ENCODE peak calls at places on chromosomes 3 and 15, in seven cellular contexts. X is AG10803, Y is OCI-LY7, T is osteocyte, V is lower lobe of right lung, B is tibial nerve, G is heart right ventricle. W is an unnamed sample.
A peak's percentile ranks its signal among the peaks of the same experiment; 100 is the strongest.

GRCh38 chr3:21356402-21356801 is 394.6 kb downstream of the ZNF385D start:
- DNase-seq in X (peak; percentile 33), Y (no peak), T (no peak), V (no peak), B (no peak), G (no peak), W (no peak)

GRCh38 chr3:69359339-69359893 is 26.5 kb downstream of the FRMD4B start:
- DNase-seq in X (no peak), Y (no peak), T (no peak), V (no peak), B (no peak), G (peak; percentile 18), W (no peak)

GRCh38 chr3:69869643-69870042 is 129.9 kb upstream of the SAMMSON start:
- DNase-seq in X (no peak), Y (no peak), T (no peak), V (no peak), B (no peak), G (no peak), W (no peak)

GRCh38 chr3:67620869-67621268 is 33.5 kb downstream of the SUCLG2 start:
- DNase-seq in X (no peak), Y (no peak), T (no peak), V (no peak), B (no peak), G (no peak), W (no peak)

GRCh38 chr15:72375501-72375845 is 341 bp downstream of the HEXA start:
- DNase-seq in X (no peak), Y (no peak), T (peak; percentile 84), V (peak; percentile 81), B (no peak), G (no peak), W (no peak)

GRCh38 chr15:39270976-39271375 is 309.9 kb upstream of the THBS1 start:
- DNase-seq in X (peak; percentile 99), Y (no peak), T (no peak), V (no peak), B (no peak), G (no peak), W (no peak)

GRCh38 chr3:192514081-192514753 is 213.1 kb downstream of the FGF12 start:
- DNase-seq in X (no peak), Y (no peak), T (no peak), V (no peak), B (no peak), G (no peak), W (no peak)

GRCh38 chr3:174776123-174776522 is 83.0 kb upstream of the NAALADL2 start:
- DNase-seq in X (no peak), Y (no peak), T (no peak), V (no peak), B (no peak), G (no peak), W (no peak)

GRCh38 chr3:47227678-47228077 is 54.9 kb downstream of the KIF9 start:
- DNase-seq in X (no peak), Y (peak; percentile 58), T (no peak), V (peak; percentile 49), B (no peak), G (peak; percentile 17), W (no peak)

GRCh38 chr15:70845616-70846360 is 8.2 kb downstream of the LARP6 start:
- DNase-seq in X (no peak), Y (no peak), T (no peak), V (no peak), B (no peak), G (no peak), W (no peak)

GRCh38 chr3:45644467-45645201 is 44.6 kb upstream of the SACM1L start:
- DNase-seq in X (peak; percentile 86), Y (no peak), T (no peak), V (no peak), B (no peak), G (no peak), W (no peak)

GRCh38 chr15:74833376-74834107 is 7.1 kb downstream of the CPLX3 start:
- DNase-seq in X (no peak), Y (no peak), T (no peak), V (no peak), B (no peak), G (no peak), W (no peak)

GRCh38 chr3:22117091-22117490 is 366.1 kb upstream of the ZNF385D start:
- DNase-seq in X (no peak), Y (no peak), T (no peak), V (no peak), B (no peak), G (no peak), W (no peak)

GRCh38 chr3:55339390-55339789 is 147.7 kb downstream of the WNT5A start:
- DNase-seq in X (no peak), Y (no peak), T (no peak), V (no peak), B (no peak), G (no peak), W (no peak)

GRCh38 chr3:55333923-55334322 is 153.2 kb downstream of the WNT5A start:
- DNase-seq in X (peak; percentile 87), Y (no peak), T (no peak), V (no peak), B (no peak), G (no peak), W (no peak)

GRCh38 chr3:55333041-55333440 is 154.1 kb downstream of the WNT5A start:
- DNase-seq in X (peak; percentile 38), Y (no peak), T (no peak), V (no peak), B (no peak), G (no peak), W (no peak)

GRCh38 chr3:55341502-55342031 is 145.5 kb downstream of the WNT5A start:
- DNase-seq in X (peak; percentile 86), Y (no peak), T (no peak), V (no peak), B (no peak), G (no peak), W (no peak)

DNA sequence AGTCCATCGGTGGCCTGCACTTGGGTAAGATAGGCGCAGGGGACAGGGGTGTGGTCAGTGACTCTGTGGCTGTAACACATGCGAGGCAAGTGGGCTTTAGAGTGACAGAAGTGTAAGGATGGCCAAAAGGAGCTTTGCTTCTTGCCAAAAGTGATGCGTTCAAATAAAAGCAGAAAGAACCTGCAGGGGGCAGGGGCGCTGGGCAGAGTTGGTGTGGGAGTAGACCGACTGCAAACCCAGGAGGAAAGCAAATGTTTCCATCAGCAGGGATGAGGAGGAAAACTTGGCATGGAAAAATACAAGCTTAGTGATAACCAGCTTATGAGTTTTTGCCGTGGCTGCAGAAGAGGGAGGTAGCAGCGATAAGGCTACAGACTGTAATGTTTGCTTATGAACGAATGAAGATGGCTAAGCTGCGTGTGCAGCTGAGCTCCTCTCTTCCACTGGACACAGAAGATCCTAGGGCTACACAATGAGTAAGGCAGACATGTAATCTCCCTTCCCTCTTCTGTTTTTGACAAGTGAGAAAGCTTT is 149.4 kb downstream of the WNT5A start:
- DNase-seq in X (no peak), Y (no peak), T (no peak), V (no peak), B (no peak), G (no peak), W (no peak)
- TF ChIP-seq CTCF in X (no peak), Y (no peak), T (no peak), V (no peak), B (no peak), G (no peak), W (no peak)

DNA sequence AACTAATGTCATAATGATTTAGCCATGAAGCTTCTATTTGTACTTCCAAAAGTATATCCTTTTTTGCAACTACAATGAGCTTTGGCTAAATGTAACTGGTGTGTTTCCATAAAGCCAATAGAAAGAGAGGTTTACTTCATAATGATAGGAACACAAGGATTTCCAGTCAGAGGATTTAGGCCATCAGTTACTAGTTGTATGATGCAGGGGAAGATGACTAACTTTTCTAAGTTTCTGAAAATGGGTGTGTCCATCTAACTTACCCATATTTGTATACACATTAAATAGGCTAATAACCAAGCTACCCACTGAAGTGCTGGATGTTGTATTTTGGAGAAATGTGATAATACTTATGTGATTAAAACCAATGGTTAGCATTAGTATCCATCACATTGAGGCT is 55.7 kb downstream of the SLC4A7 start:
- DNase-seq in X (no peak), Y (no peak), T (no peak), V (no peak), B (no peak), G (no peak), W (no peak)
- TF ChIP-seq CTCF in X (no peak), Y (no peak), T (no peak), V (no peak), B (no peak), G (no peak), W (no peak)

DNA sequence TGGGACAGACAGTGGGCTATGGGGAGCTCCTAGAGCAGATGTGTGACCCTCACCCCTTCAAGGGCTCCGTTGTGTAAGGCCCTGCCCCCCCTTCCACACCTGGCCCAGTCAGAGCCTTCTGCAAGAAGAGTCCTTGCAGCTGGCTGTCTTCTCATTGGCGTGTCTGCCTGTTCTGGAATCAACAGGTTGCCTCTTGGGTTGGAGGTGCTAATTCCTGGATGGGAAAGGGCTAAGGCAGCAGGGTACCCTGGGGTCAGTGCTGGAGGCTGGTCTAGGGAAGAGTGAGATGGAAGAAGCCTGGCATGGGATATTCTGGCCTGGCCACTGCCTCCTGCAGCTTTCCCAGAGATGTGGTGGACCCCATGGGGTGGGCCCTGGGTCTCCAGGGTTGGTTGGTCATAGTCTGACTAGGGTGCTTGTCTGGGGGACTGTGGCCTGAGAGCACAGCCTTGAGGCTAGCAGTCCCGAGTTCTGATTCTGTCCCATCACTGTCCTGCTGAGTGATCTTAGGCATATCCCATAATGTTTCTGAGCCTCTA is 5.1 kb downstream of the TEX264 start:
- DNase-seq in X (no peak), Y (no peak), T (no peak), V (no peak), B (no peak), G (no peak), W (no peak)
- TF ChIP-seq CTCF in X (no peak), Y (no peak), T (no peak), V (no peak), B (no peak), G (no peak), W (no peak)

GRCh38 chr15:62241135-62241770 is 76.2 kb upstream of the C2CD4B start:
- DNase-seq in X (no peak), Y (peak; percentile 2), T (no peak), V (no peak), B (no peak), G (no peak), W (no peak)
- TF ChIP-seq CTCF in X (peak; percentile 43), Y (peak; percentile 55), T (peak; percentile 17), V (no peak), B (no peak), G (peak; percentile 15), W (no peak)

W was measured in omental fat pad.